ENCODE peak calls at places on chromosomes 11 and 22, in four cellular contexts. A is A549, L is uterus, Z is HepG2. X is an unnamed sample.

GRCh38 chr22:43343262-43343988 is at the start of gene SCUBE1:
- DNase-seq in Z (no peak), L (no peak), A (peak; percentile 17), X (no peak)

GRCh38 chr11:46389450-46390330 is 1.9 kb downstream of the CHRM4 start:
- DNase-seq in Z (peak; percentile 61), A (peak; percentile 82), L (no peak), X (peak; percentile 99)

GRCh38 chr11:102647430-102647829 is 22.3 kb upstream of the MMP20 start:
- DNase-seq in A (no peak), L (no peak), Z (no peak), X (no peak)

GRCh38 chr11:133598879-133599278 is 66.6 kb upstream of the OPCML start:
- DNase-seq in Z (no peak), L (no peak), A (no peak), X (no peak)

GRCh38 chr11:118485273-118485672 is 42.0 kb upstream of the TTC36 start:
- DNase-seq in Z (no peak), A (no peak), L (no peak), X (no peak)

GRCh38 chr22:38144025-38144405 is 33.5 kb upstream of the BAIAP2L2 start:
- DNase-seq in A (peak; percentile 52), L (no peak), Z (peak; percentile 25), X (no peak)

GRCh38 chr11:70087446-70088167 is 9.5 kb downstream of the ANO1 start:
- DNase-seq in L (no peak), Z (no peak), A (no peak), X (no peak)

GRCh38 chr11:86041975-86042378 is 26.9 kb downstream of the PICALM start:
- DNase-seq in A (peak; percentile 85), L (peak; percentile 88), Z (peak; percentile 77), X (peak; percentile 30)

GRCh38 chr11:2206291-2206690 is 34.7 kb upstream of the TH start:
- DNase-seq in Z (no peak), L (peak; percentile 6), A (no peak), X (no peak)

GRCh38 chr11:45901646-45902045 is 5.4 kb downstream of the FREY1 start:
- DNase-seq in L (no peak), Z (no peak), A (no peak), X (no peak)

GRCh38 chr22:49368221-49368975 is 459.3 kb downstream of the BRD1 start:
- DNase-seq in A (no peak), L (no peak), Z (no peak), X (no peak)

GRCh38 chr22:17964647-17965046 is 59.7 kb downstream of the MICAL3 start:
- DNase-seq in Z (no peak), A (no peak), L (no peak), X (no peak)
- TF ChIP-seq POLR2A in Z (no peak), A (no peak), L (no peak), X (no peak)

GRCh38 chr11:67302571-67303131 is 679 bp upstream of the SSH3 start:
- DNase-seq in A (peak; percentile 62), Z (no peak), L (peak; percentile 30), X (no peak)
- TF ChIP-seq POLR2A in A (no peak), Z (no peak), L (no peak), X (no peak)

GRCh38 chr11:64268687-64269379 is 15.6 kb downstream of the BAD start:
- DNase-seq in Z (peak; percentile 33), L (peak; percentile 79), A (peak; percentile 76), X (no peak)

GRCh38 chr11:64267207-64267945 is 16.0 kb downstream of the PLCB3 start:
- DNase-seq in Z (no peak), A (no peak), L (no peak), X (no peak)

GRCh38 chr11:64268028-64268686 is 16.3 kb downstream of the BAD start:
- DNase-seq in L (no peak), A (no peak), Z (no peak), X (no peak)

GRCh38 chr11:64271339-64272132 is 12.9 kb downstream of the BAD start:
- DNase-seq in A (peak; percentile 96), L (peak; percentile 97), Z (peak; percentile 91), X (no peak)

DNA sequence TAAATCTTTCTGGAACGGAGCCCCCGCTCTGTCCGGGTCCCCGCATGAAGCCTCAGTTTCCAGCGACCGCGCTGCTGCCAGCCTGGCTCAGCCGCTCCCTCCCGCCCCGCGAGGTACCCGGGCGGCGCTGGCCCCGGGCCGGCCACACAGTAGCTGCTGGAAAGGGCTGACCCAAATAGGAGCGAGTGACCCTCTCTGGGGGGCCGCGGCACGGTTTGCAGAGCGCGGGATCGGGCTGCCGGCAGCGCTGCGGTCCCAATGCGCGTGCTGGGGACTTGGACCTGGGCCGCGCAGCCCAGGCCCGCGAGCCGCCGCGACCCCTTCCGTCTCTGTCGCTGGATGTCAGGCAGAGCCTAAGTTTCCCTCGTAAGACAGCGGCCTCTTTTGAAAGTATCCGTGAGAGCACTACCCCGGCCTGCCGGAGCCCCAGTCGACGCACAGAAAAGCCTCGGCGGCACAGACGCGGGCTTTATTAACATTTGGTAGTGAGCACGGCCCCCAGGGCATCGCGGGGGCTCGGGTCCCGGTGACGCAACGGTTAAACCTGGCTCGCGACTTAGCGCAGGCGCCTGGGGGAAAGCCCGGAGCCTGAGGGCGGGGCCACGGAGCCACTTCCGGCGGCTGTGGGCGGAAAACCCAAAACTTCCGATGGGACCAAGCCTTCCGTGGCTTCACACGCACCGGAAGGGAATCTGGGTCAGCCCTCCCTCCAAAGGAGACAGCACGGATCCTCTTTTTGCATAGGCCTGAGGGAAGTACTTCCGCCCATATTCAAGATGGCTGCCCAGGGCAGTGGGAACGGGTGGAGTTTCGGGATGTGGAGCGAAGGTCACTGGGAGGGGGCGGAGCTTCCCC is 14.9 kb downstream of the BAD start:
- DNase-seq in L (peak; percentile 99), A (peak; percentile 100), Z (peak; percentile 99), X (peak; percentile 84)
- TF ChIP-seq POLR2A in L (peak; percentile 58), A (peak; percentile 32), Z (no peak), X (peak; percentile 27)

GRCh38 chr11:65095974-65096806 is at the start of gene VPS51:
- DNase-seq in L (peak; percentile 88), A (peak; percentile 94), Z (peak; percentile 87), X (peak; percentile 97)

GRCh38 chr11:65100674-65101350 is 4.8 kb downstream of the VPS51 start:
- DNase-seq in L (no peak), A (no peak), Z (no peak), X (no peak)

GRCh38 chr11:65090628-65091027 is 5.4 kb upstream of the VPS51 start:
- DNase-seq in L (no peak), Z (no peak), A (no peak), X (no peak)

GRCh38 chr11:65096926-65097325 is 912 bp downstream of the VPS51 start:
- DNase-seq in Z (no peak), A (no peak), L (no peak), X (no peak)

GRCh38 chr11:65095427-65095826 is 587 bp upstream of the VPS51 start:
- DNase-seq in Z (no peak), L (peak; percentile 30), A (no peak), X (no peak)
- TF ChIP-seq POLR2A in Z (no peak), L (no peak), A (no peak), X (no peak)

GRCh38 chr11:73866586-73866996 is 10.1 kb downstream of the COA4 start:
- DNase-seq in A (peak; percentile 65), L (peak; percentile 65), Z (peak; percentile 52), X (peak; percentile 46)
- TF ChIP-seq POLR2A in A (no peak), L (no peak), Z (no peak), X (no peak)

DNA sequence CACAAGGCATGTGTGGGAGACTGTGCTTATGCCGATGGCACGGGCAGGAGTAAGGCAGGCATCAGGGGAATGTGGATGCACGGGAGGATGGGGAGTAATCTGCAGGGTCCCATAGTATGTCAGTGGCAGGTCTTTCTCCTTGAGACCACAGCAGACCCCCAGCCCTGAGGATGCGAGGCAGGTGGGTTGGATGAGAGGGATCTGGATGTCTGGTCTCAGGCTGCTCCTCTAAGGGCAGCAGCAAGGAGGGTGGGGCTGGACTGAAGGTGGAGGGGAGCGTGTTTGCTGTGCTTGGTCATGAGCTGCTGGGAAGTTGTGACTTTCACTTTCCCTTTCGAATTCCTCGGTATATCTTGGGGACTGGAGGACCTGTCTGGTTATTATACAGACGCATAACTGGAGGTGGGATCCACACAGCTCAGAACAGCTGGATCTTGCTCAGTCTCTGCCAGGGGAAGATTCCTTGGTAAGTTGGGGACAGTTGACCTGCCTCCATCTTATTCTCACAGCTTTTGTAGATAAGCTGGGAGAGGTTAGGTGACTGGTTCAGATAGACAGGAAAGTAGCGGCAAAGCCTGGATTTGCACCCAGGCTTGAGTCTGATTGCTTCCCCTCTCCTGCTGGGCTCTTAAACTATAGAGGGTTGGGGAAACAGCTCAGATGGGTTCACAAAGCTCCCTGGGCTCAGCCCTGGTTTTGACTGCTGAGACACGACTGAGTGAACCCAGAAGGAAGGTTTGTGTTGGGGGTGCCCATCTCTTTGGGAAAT is at the start of gene APOL1:
- DNase-seq in Z (peak; percentile 63), A (peak; percentile 19), L (peak; percentile 78), X (peak; percentile 24)
- TF ChIP-seq POLR2A in Z (peak; percentile 23), A (no peak), L (peak; percentile 53), X (peak; percentile 13)

GRCh38 chr22:20319745-20320658 is at the start of gene DGCR6L:
- DNase-seq in L (peak; percentile 94), A (peak; percentile 94), Z (peak; percentile 76), X (peak; percentile 67)
- TF ChIP-seq POLR2A in L (peak; percentile 78), A (peak; percentile 78), Z (peak; percentile 57), X (peak; percentile 61)

GRCh38 chr11:64844330-64845124 is at the start of gene CDC42BPG:
- DNase-seq in A (peak; percentile 68), L (no peak), Z (peak; percentile 27), X (peak; percentile 59)
- TF ChIP-seq POLR2A in A (no peak), L (no peak), Z (no peak), X (no peak)

X was measured in H54.